ENCODE peak calls at places on chromosomes 16 and 17, in five cellular contexts. Q is HFF-Myc; R is PC-3; M is A549; F is CD8-positive, alpha-beta memory T cell. Y is an unnamed sample.

GRCh38 chr17:50630524-50631194 is 4.0 kb upstream of the ABCC3 start:
- DNase-seq in Q (no peak), R (peak; percentile 89), M (peak; percentile 90), F (peak; percentile 66), Y (peak; percentile 56)

GRCh38 chr16:56263711-56264608 is 72.7 kb downstream of the GNAO1 start:
- DNase-seq in Q (no peak), R (no peak), M (no peak), F (no peak), Y (no peak)

GRCh38 chr16:9978160-9978725 is 204.0 kb downstream of the GRIN2A start:
- DNase-seq in Q (no peak), R (no peak), M (no peak), F (no peak), Y (no peak)

GRCh38 chr17:79628861-79629547 is 18.2 kb upstream of the RBFOX3 start:
- DNase-seq in Q (no peak), R (no peak), M (no peak), F (peak; percentile 43), Y (no peak)

GRCh38 chr16:19210175-19210924 is 42.3 kb downstream of the SYT17 start:
- DNase-seq in Q (no peak), R (peak; percentile 68), M (no peak), F (no peak), Y (peak; percentile 58)

GRCh38 chr17:72846399-72846798 is 246.1 kb downstream of the SLC39A11 start:
- DNase-seq in Q (no peak), R (peak; percentile 51), M (no peak), F (no peak), Y (no peak)

GRCh38 chr17:50631908-50632571 is 2.6 kb upstream of the ABCC3 start:
- DNase-seq in Q (no peak), R (peak; percentile 73), M (no peak), F (no peak), Y (peak; percentile 63)

GRCh38 chr17:17379197-17379991 is 76.2 kb downstream of the NT5M start:
- DNase-seq in Q (no peak), R (no peak), M (no peak), F (no peak), Y (no peak)

GRCh38 chr17:77451894-77452852 is 311.4 kb downstream of the SEC14L1 start:
- DNase-seq in Q (no peak), R (no peak), M (no peak), F (no peak), Y (peak; percentile 83)

GRCh38 chr17:75361344-75361743 is 44.1 kb downstream of the GRB2 start:
- DNase-seq in Q (no peak), R (peak; percentile 19), M (no peak), F (no peak), Y (no peak)

GRCh38 chr17:38749222-38750043 is 1.3 kb upstream of the PCGF2 start:
- DNase-seq in Q (no peak), R (peak; percentile 73), M (peak; percentile 65), F (no peak), Y (peak; percentile 48)

GRCh38 chr16:66551362-66551761 is 1.0 kb upstream of the CKLF start:
- DNase-seq in Q (peak; percentile 17), R (peak; percentile 37), M (peak; percentile 59), F (peak; percentile 77), Y (peak; percentile 27)

GRCh38 chr16:48829361-48829760 is 219.4 kb upstream of the N4BP1 start:
- DNase-seq in Q (no peak), R (no peak), M (no peak), F (no peak), Y (no peak)

GRCh38 chr17:31512796-31513195 is 121.3 kb downstream of the RAB11FIP4 start:
- DNase-seq in Q (no peak), R (no peak), M (no peak), F (peak; percentile 24), Y (no peak)

GRCh38 chr16:17296412-17296811 is 174.3 kb downstream of the XYLT1 start:
- DNase-seq in Q (no peak), R (no peak), M (no peak), F (no peak), Y (no peak)

GRCh38 chr17:58391302-58391984 is 25.9 kb downstream of the RNF43 start:
- DNase-seq in Q (no peak), R (peak; percentile 99), M (peak; percentile 67), F (no peak), Y (peak; percentile 95)

GRCh38 chr17:78042542-78042941 is 84.0 kb downstream of the TNRC6C start:
- DNase-seq in Q (no peak), R (no peak), M (no peak), F (no peak), Y (no peak)

GRCh38 chr16:90054554-90054953 is 22.6 kb downstream of the PRDM7 start:
- DNase-seq in Q (no peak), R (no peak), M (no peak), F (no peak), Y (no peak)

GRCh38 chr17:55777471-55777971 is 26.7 kb downstream of the PCTP start:
- DNase-seq in Q (no peak), R (no peak), M (no peak), F (no peak), Y (no peak)

GRCh38 chr16:29943846-29944669 is 17.8 kb upstream of the TMEM219 start:
- DNase-seq in Q (peak; percentile 98), R (peak; percentile 95), M (peak; percentile 85), F (no peak), Y (peak; percentile 98)

GRCh38 chr17:77450742-77451270 is 310.0 kb downstream of the SEC14L1 start:
- DNase-seq in Q (no peak), R (no peak), M (no peak), F (no peak), Y (no peak)

GRCh38 chr16:87383522-87384161 is at the start of gene FBXO31:
- DNase-seq in Q (peak; percentile 75), R (peak; percentile 64), M (peak; percentile 67), F (peak; percentile 92), Y (peak; percentile 86)

GRCh38 chr17:17028059-17028877 is 14.0 kb upstream of the MPRIP start:
- DNase-seq in Q (no peak), R (peak; percentile 100), M (peak; percentile 99), F (no peak), Y (peak; percentile 99)

GRCh38 chr16:85798901-85799496 is 345 bp downstream of the EMC8 start:
- DNase-seq in Q (no peak), R (no peak), M (peak; percentile 65), F (peak; percentile 58), Y (peak; percentile 32)

GRCh38 chr17:29594441-29595090 is 1.6 kb downstream of the ANKRD13B start:
- DNase-seq in Q (no peak), R (no peak), M (no peak), F (no peak), Y (no peak)

GRCh38 chr17:50290074-50290702 is 15.9 kb downstream of the TMEM92 start:
- DNase-seq in Q (peak; percentile 96), R (peak; percentile 98), M (peak; percentile 87), F (no peak), Y (peak; percentile 98)

GRCh38 chr17:29138184-29138955 is 41.8 kb downstream of the MYO18A start:
- DNase-seq in Q (no peak), R (peak; percentile 57), M (no peak), F (peak; percentile 66), Y (peak; percentile 54)

GRCh38 chr17:978110-979093 is 1.2 kb downstream of the NXN start:
- DNase-seq in Q (no peak), R (peak; percentile 20), M (no peak), F (no peak), Y (peak; percentile 54)

GRCh38 chr16:24977673-24978065 is 37.5 kb downstream of the ARHGAP17 start:
- DNase-seq in Q (peak; percentile 70), R (peak; percentile 41), M (no peak), F (no peak), Y (no peak)

GRCh38 chr17:2511462-2512369 is at the start of gene METTL16:
- DNase-seq in Q (peak; percentile 97), R (peak; percentile 95), M (peak; percentile 99), F (peak; percentile 98), Y (peak; percentile 100)

GRCh38 chr17:51435641-51436091 is 175.3 kb downstream of the UTP18 start:
- DNase-seq in Q (no peak), R (peak; percentile 70), M (peak; percentile 91), F (no peak), Y (peak; percentile 21)

GRCh38 chr17:75371339-75371738 is 34.1 kb downstream of the GRB2 start:
- DNase-seq in Q (no peak), R (no peak), M (no peak), F (no peak), Y (no peak)

GRCh38 chr16:19108409-19109287 is 5.1 kb upstream of the ITPRIPL2 start:
- DNase-seq in Q (no peak), R (peak; percentile 32), M (no peak), F (no peak), Y (no peak)

GRCh38 chr17:69502488-69502887 is 88.0 kb downstream of the MAP2K6 start:
- DNase-seq in Q (no peak), R (no peak), M (no peak), F (no peak), Y (no peak)
- H3K4me3 ChIP-seq in Q (peak overlapping the region; percentile 38), R (no peak overlapping the region), M (peak overlapping the region; percentile 30), F (no peak overlapping the region), Y (no peak overlapping the region)

GRCh38 chr16:73059779-73060178 is 11.9 kb upstream of the ZFHX3 start:
- DNase-seq in Q (no peak), R (no peak), M (no peak), F (no peak), Y (no peak)
- H3K4me3 ChIP-seq in Q (peak overlapping the region; percentile 56), R (peak overlapping the region; percentile 93), M (peak overlapping the region; percentile 84), F (no peak overlapping the region), Y (no peak overlapping the region)

GRCh38 chr16:88624977-88625576 is 13.3 kb upstream of the IL17C start:
- DNase-seq in Q (no peak), R (no peak), M (no peak), F (no peak), Y (no peak)
- H3K4me3 ChIP-seq in Q (no peak overlapping the region), R (no peak overlapping the region), M (no peak overlapping the region), F (no peak overlapping the region), Y (no peak overlapping the region)

GRCh38 chr17:37490638-37491614 is 1.2 kb downstream of the DUSP14 start:
- DNase-seq in Q (peak; percentile 87), R (peak; percentile 87), M (peak; percentile 90), F (no peak), Y (peak; percentile 91)

GRCh38 chr17:37493249-37494027 is 3.7 kb downstream of the DUSP14 start:
- DNase-seq in Q (no peak), R (peak; percentile 86), M (no peak), F (no peak), Y (peak; percentile 96)

GRCh38 chr17:37490022-37490587 is 414 bp downstream of the DUSP14 start:
- DNase-seq in Q (no peak), R (peak; percentile 38), M (peak; percentile 46), F (peak; percentile 81), Y (peak; percentile 61)

GRCh38 chr17:37494401-37494831 is 4.7 kb downstream of the DUSP14 start:
- DNase-seq in Q (no peak), R (no peak), M (no peak), F (no peak), Y (no peak)

GRCh38 chr17:37492167-37492566 is 2.5 kb downstream of the DUSP14 start:
- DNase-seq in Q (no peak), R (no peak), M (no peak), F (no peak), Y (no peak)
- H3K4me3 ChIP-seq in Q (peak overlapping the region; percentile 86), R (peak overlapping the region; percentile 85), M (no peak overlapping the region), F (no peak overlapping the region), Y (peak overlapping the region; percentile 80)

GRCh38 chr17:43025766-43026537 is 921 bp downstream of the RND2 start:
- DNase-seq in Q (no peak), R (no peak), M (no peak), F (no peak), Y (no peak)
- H3K4me3 ChIP-seq in Q (peak overlapping the region; percentile 62), R (no peak overlapping the region), M (no peak overlapping the region), F (no peak overlapping the region), Y (no peak overlapping the region)

GRCh38 chr17:5582177-5582885 is 2.0 kb downstream of the NLRP1 start:
- DNase-seq in Q (no peak), R (no peak), M (no peak), F (no peak), Y (peak; percentile 84)
- H3K4me3 ChIP-seq in Q (no peak overlapping the region), R (no peak overlapping the region), M (no peak overlapping the region), F (peak overlapping the region; percentile 97), Y (peak overlapping the region; percentile 55)

Y was measured in epithelial cell of esophagus.